ENCODE peak calls at places on chromosome X, in ten cellular contexts. T, I, L, V, B, W, C, J, E and O are unnamed samples.

GRCh38 chrX:119790977-119791436 is 423 bp downstream of the RPL39 start:
- DNase-seq in I (no peak), C (peak), J (no peak), T (no peak), V (peak), W (no peak), L (peak), E (peak), B (no peak), O (no peak)

GRCh38 chrX:107551546-107551945 is 76.8 kb upstream of the PRPS1 start:
- DNase-seq in I (no peak), L (peak), V (no peak), J (peak), B (peak), C (no peak), W (no peak), T (no peak), E (no peak), O (no peak)

GRCh38 chrX:86047174-86047991 is at the start of gene CHM:
- DNase-seq in V (peak), T (no peak), B (peak), I (peak), C (peak), L (no peak), J (no peak), W (peak), E (peak), O (peak)

GRCh38 chrX:128759745-128760144 is 707.5 kb upstream of the ACTRT1 start:
- DNase-seq in C (no peak), W (no peak), V (peak), T (no peak), E (no peak), I (no peak), L (no peak), J (no peak), B (no peak), O (no peak)

GRCh38 chrX:39645059-39645895 is 452.5 kb downstream of the BCOR start:
- DNase-seq in T (no peak), L (no peak), J (no peak), W (peak), I (no peak), C (peak), V (peak), E (no peak), B (peak), O (peak)

GRCh38 chrX:119729408-119730201 is 28.8 kb upstream of the SOWAHD start:
- DNase-seq in C (peak), E (peak), J (no peak), B (peak), V (peak), I (peak), L (peak), W (no peak), T (no peak), O (no peak)

GRCh38 chrX:85108165-85108564 is 104.5 kb downstream of the APOOL start:
- DNase-seq in L (no peak), B (no peak), E (no peak), V (no peak), J (no peak), T (no peak), C (peak), W (no peak), I (no peak), O (no peak)

GRCh38 chrX:49915352-49916222 is 6.8 kb upstream of the CLCN5 start:
- DNase-seq in I (peak), E (peak), B (peak), V (peak), J (no peak), W (no peak), T (no peak), L (peak), C (peak), O (no peak)